ENCODE peak calls at places on chromosomes 5 and 9, in nine cellular contexts. E is endodermal cell, P is heart right ventricle, Y is fibroblast of mammary gland, U is AG04450, C is PC-9, S is upper lobe of right lung, N is endothelial cell of umbilical vein, V is stomach. Z is an unnamed sample.

GRCh38 chr5:147081256-147081872 is 153.5 kb upstream of the STK32A start:
- DNase-seq in S (no peak), C (no peak), N (no peak), E (no peak), V (no peak), U (no peak), P (no peak), Y (no peak), Z (no peak)

GRCh38 chr5:135950611-135951010 is 4.2 kb downstream of the LECT2 start:
- DNase-seq in U (peak; percentile 52), Y (peak; percentile 21), V (no peak), C (no peak), E (no peak), P (no peak), N (no peak), S (no peak), Z (no peak)

GRCh38 chr5:145178667-145179523 is 656.2 kb downstream of the PRELID2 start:
- DNase-seq in S (no peak), N (no peak), U (no peak), C (no peak), P (no peak), V (no peak), E (no peak), Y (no peak), Z (no peak)

GRCh38 chr9:32722704-32723103 is 60.6 kb upstream of the TMEM215 start:
- DNase-seq in Y (peak; percentile 27), E (no peak), U (no peak), P (no peak), N (no peak), V (no peak), C (no peak), S (no peak), Z (no peak)

GRCh38 chr9:14343236-14343947 is 29.5 kb upstream of the NFIB start:
- DNase-seq in P (no peak), E (no peak), N (peak; percentile 17), C (no peak), U (no peak), V (no peak), Y (no peak), S (no peak), Z (no peak)

GRCh38 chr9:16726718-16727451 is 143.6 kb downstream of the BNC2 start:
- DNase-seq in S (peak; percentile 86), U (peak; percentile 29), P (peak; percentile 71), C (peak; percentile 58), V (peak; percentile 62), N (peak; percentile 84), Y (peak; percentile 95), E (peak; percentile 91), Z (peak; percentile 64)

GRCh38 chr9:99712214-99712613 is 109.5 kb upstream of the NR4A3 start:
- DNase-seq in P (no peak), E (no peak), V (no peak), S (no peak), U (no peak), N (no peak), C (no peak), Y (no peak), Z (no peak)

GRCh38 chr5:8020861-8021514 is 152.0 kb downstream of the MTRR start:
- DNase-seq in N (no peak), U (no peak), S (no peak), C (no peak), Y (no peak), V (no peak), P (no peak), E (no peak), Z (no peak)

GRCh38 chr5:178376906-178377582 is 144.4 kb upstream of the PHYKPL start:
- DNase-seq in S (no peak), V (no peak), Y (no peak), U (no peak), E (no peak), P (no peak), C (no peak), N (no peak), Z (no peak)

GRCh38 chr5:38783011-38783551 is 62.7 kb upstream of the OSMR start:
- DNase-seq in C (peak; percentile 45), N (peak; percentile 97), P (no peak), Y (peak; percentile 96), U (peak; percentile 83), E (no peak), S (no peak), V (no peak), Z (peak; percentile 97)

GRCh38 chr5:1564824-1565736 is 41.3 kb upstream of the LPCAT1 start:
- DNase-seq in N (no peak), S (no peak), V (peak; percentile 13), U (no peak), C (peak; percentile 71), P (no peak), E (no peak), Y (no peak), Z (no peak)
- TF ChIP-seq CTCF in N (no peak), S (no peak), V (no peak), U (no peak), C (no peak), P (no peak), E (no peak), Y (no peak), Z (no peak)

DNA sequence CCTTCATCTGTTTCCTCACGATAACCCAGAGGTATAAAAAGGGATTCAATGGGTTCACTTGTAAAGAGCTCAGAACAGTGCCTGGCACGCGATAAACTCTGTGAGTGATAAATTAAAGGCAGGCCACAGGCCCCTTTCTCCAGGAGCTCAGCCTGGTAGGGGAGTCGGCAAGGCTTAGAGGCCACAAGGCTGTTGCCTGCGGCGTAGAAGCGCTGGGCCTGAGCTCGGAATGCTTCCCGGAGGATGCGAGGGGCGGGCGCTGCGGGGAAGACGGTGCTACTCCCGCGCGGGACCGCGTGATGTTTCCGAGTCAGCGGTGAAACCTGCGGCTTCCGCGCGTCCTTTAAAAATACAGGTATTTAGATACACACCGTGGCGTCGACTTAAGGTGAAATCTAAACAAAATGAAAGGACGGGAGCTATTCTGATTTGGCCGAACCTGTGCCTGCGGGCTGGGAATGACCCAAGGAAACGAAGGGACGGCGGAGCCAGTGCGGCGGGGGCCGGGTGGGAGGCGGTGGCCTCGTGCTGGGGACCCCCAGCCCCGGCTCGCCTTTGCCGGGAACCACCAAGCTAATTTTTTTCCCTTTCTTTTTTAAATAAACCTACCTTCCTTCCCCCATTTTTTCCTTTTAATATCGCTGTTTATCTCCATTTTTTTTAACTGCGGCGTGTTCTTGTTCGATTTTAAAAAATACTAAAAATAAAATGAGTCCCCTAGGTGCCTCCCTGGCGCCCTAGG is 6.2 kb downstream of the NKX2-5 start:
- DNase-seq in U (no peak), Y (no peak), C (no peak), E (peak; percentile 70), P (peak; percentile 33), V (no peak), S (no peak), N (no peak), Z (no peak)
- H3K4me3 ChIP-seq in U (peak overlapping the region; percentile 7), Y (no peak overlapping the region), C (no peak overlapping the region), E (no peak overlapping the region), P (peak overlapping the region; percentile 36), V (peak overlapping the region; percentile 21), S (peak overlapping the region; percentile 11), N (no peak overlapping the region), Z (no peak overlapping the region)

GRCh38 chr9:21841133-21841532 is 38.7 kb downstream of the MTAP start:
- DNase-seq in U (no peak), P (no peak), V (no peak), S (no peak), C (no peak), E (no peak), Y (no peak), N (no peak), Z (no peak)
- TF ChIP-seq CTCF in U (no peak), P (no peak), V (no peak), S (no peak), C (no peak), E (no peak), Y (no peak), N (no peak), Z (no peak)

DNA sequence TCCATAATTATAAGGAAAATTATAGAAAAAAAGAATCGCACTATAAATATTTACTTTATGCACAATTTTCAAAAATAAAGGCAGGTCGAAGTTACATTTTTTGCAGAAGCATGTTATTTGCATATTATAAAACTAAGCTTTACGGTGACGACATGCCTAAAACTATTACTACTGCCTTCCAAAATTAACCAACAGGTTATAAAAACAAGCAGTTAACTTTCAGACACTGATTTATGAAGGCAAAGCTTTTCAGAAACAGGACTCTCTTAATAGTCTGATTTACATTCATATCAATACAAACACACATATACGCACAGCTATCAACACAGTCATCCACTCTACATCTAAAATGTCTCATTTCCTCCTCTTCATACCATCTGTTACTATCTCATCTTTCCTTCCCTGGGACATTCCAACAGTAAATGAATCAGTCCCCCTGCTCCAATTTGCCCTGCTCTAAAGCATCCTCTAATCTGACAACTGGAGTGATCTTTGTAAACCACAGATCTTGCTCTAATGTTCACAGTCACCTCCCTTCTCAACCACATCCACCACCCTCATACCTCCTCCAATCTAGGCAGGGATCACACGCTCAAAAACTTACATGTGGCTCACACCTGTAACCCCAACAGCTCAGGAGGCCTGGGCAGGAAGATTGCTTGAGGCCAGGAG is 21.6 kb downstream of the FBXW11 start:
- DNase-seq in Y (peak; percentile 93), E (no peak), V (no peak), P (no peak), U (peak; percentile 86), N (peak; percentile 63), C (no peak), S (no peak), Z (peak; percentile 63)
- H3K4me3 ChIP-seq in Y (no peak overlapping the region), E (no peak overlapping the region), V (no peak overlapping the region), P (no peak overlapping the region), U (no peak overlapping the region), N (no peak overlapping the region), C (no peak overlapping the region), S (no peak overlapping the region), Z (no peak overlapping the region)

DNA sequence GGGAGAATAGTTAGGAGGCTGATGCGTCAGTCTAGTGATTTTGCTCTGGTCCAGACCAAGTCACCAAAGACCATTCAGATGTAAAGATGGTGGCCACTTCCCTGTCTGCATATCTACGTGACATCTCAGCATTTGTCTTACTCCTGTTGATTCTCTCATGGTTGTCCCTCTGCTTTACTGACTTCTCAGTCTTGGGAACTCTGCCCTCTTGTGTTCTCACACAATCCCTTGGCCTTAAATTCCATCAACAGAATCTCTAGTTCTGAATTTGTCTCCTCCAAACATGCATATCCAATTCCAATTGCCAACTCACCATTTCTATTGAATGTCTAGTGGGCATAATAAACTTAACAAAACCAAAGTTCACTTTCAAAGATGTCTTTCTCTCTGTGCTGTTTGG is 147.8 kb downstream of the SLC24A2 start:
- DNase-seq in S (no peak), V (no peak), U (no peak), E (no peak), C (no peak), N (no peak), P (no peak), Y (peak; percentile 11), Z (peak; percentile 1)
- TF ChIP-seq CTCF in S (no peak), V (no peak), U (no peak), E (peak; percentile 72), C (no peak), N (no peak), P (no peak), Y (peak; percentile 25), Z (peak; percentile 20)

DNA sequence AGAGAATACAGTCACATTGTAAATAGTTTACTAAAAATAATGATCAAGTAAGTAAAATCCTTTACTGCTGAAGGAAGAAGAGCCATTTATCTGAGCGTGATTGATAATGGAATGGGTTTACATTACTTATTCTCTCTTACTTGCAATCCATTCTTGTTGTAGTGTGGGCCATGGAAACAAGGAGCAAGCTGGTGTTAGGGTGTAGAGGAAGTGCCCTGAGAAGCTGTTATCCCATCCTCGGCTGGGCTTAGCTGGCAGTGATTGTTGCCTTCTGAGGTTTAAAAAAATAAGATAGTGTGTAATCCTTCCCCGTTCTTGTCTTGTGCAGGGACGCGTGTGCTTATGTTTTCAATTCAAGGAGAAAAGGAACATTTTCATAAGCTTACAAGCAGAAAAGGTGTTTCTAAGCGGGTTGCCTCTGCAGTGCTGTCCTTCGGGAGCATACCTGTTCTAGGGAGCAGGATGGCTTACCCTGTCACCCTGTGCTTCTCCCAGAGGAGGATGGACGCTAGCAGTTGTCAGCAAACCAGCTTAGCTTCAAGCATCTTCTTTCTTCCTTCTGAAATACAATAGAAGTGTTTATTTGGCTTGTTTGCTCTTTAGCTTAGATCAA is 188.3 kb downstream of the ARHGEF28 start:
- DNase-seq in U (no peak), S (no peak), V (no peak), C (no peak), E (peak; percentile 62), P (no peak), Y (no peak), N (no peak), Z (no peak)
- H3K4me3 ChIP-seq in U (no peak overlapping the region), S (peak overlapping the region; percentile 34), V (no peak overlapping the region), C (no peak overlapping the region), E (peak overlapping the region; percentile 41), P (no peak overlapping the region), Y (no peak overlapping the region), N (no peak overlapping the region), Z (peak overlapping the region; percentile 19)